ENCODE peak calls at places on chromosome 12, in eight cellular contexts. One of them, this sample, is unnamed.

GRCh38 chr12:22670762-22671161 is 45.8 kb downstream of the ETNK1 start:
- DNase-seq in SK-N-SH: no peak
- DNase-seq in HL-60: no peak
- DNase-seq in Panc1: no peak
- DNase-seq in K562: no peak
- DNase-seq in HepG2: no peak
- DNase-seq in HCT116: no peak
- DNase-seq in GM12878: no peak
- DNase-seq in this sample: no peak

GRCh38 chr12:754238-754816 is 1.9 kb downstream of the WNK1 start:
- DNase-seq in K562: no peak
- DNase-seq in SK-N-SH: no peak
- DNase-seq in Panc1: no peak
- DNase-seq in HL-60: no peak
- DNase-seq in HepG2: no peak
- DNase-seq in HCT116: no peak
- DNase-seq in GM12878: no peak
- DNase-seq in this sample: no peak

GRCh38 chr12:51926718-51927117 is 19.4 kb downstream of the ACVRL1 start:
- DNase-seq in Panc1: no peak
- DNase-seq in HL-60: no peak
- DNase-seq in GM12878: no peak
- DNase-seq in HCT116: peak
- DNase-seq in SK-N-SH: no peak
- DNase-seq in K562: peak
- DNase-seq in HepG2: peak
- DNase-seq in this sample: peak

GRCh38 chr12:131205534-131205933 is 251.8 kb downstream of the ADGRD1 start:
- DNase-seq in Panc1: no peak
- DNase-seq in HL-60: no peak
- DNase-seq in GM12878: no peak
- DNase-seq in K562: no peak
- DNase-seq in HepG2: no peak
- DNase-seq in SK-N-SH: peak
- DNase-seq in HCT116: no peak
- DNase-seq in this sample: no peak

GRCh38 chr12:10453144-10453543 is at the start of gene KLRC1:
- DNase-seq in SK-N-SH: no peak
- DNase-seq in GM12878: no peak
- DNase-seq in HCT116: no peak
- DNase-seq in HL-60: no peak
- DNase-seq in HepG2: no peak
- DNase-seq in K562: no peak
- DNase-seq in Panc1: no peak
- DNase-seq in this sample: no peak

GRCh38 chr12:23556661-23557060 is 392.8 kb downstream of the SOX5 start:
- DNase-seq in SK-N-SH: no peak
- DNase-seq in GM12878: no peak
- DNase-seq in K562: peak
- DNase-seq in HepG2: no peak
- DNase-seq in HCT116: no peak
- DNase-seq in Panc1: no peak
- DNase-seq in HL-60: no peak
- DNase-seq in this sample: no peak

GRCh38 chr12:59182191-59182590 is 261.9 kb upstream of the LRIG3 start:
- DNase-seq in SK-N-SH: no peak
- DNase-seq in Panc1: no peak
- DNase-seq in HCT116: no peak
- DNase-seq in HepG2: no peak
- DNase-seq in K562: no peak
- DNase-seq in HL-60: no peak
- DNase-seq in GM12878: no peak
- DNase-seq in this sample: no peak

GRCh38 chr12:94640134-94640928 is 10.0 kb downstream of the TMCC3 start:
- DNase-seq in HCT116: no peak
- DNase-seq in HL-60: peak
- DNase-seq in HepG2: no peak
- DNase-seq in K562: no peak
- DNase-seq in GM12878: peak
- DNase-seq in SK-N-SH: no peak
- DNase-seq in Panc1: no peak
- DNase-seq in this sample: no peak

GRCh38 chr12:29589271-29589670 is 91.8 kb upstream of the OVCH1 start:
- DNase-seq in Panc1: no peak
- DNase-seq in HL-60: no peak
- DNase-seq in HCT116: no peak
- DNase-seq in K562: no peak
- DNase-seq in SK-N-SH: no peak
- DNase-seq in GM12878: no peak
- DNase-seq in HepG2: no peak
- DNase-seq in this sample: no peak
- TF ChIP-seq POLR2AphosphoS5 in Panc1: no peak
- TF ChIP-seq POLR2AphosphoS5 in HL-60: no peak
- TF ChIP-seq POLR2AphosphoS5 in HCT116: no peak
- TF ChIP-seq POLR2AphosphoS5 in K562: no peak
- TF ChIP-seq POLR2AphosphoS5 in SK-N-SH: no peak
- TF ChIP-seq POLR2AphosphoS5 in GM12878: no peak
- TF ChIP-seq POLR2AphosphoS5 in HepG2: no peak
- TF ChIP-seq POLR2AphosphoS5 in this sample: no peak

GRCh38 chr12:111437816-111438454 is 32.2 kb downstream of the SH2B3 start:
- DNase-seq in Panc1: no peak
- DNase-seq in GM12878: no peak
- DNase-seq in HepG2: no peak
- DNase-seq in K562: no peak
- DNase-seq in HL-60: peak
- DNase-seq in SK-N-SH: no peak
- DNase-seq in HCT116: no peak
- DNase-seq in this sample: no peak
- TF ChIP-seq REST in Panc1: no peak
- TF ChIP-seq REST in GM12878: no peak
- TF ChIP-seq REST in HepG2: no peak
- TF ChIP-seq REST in K562: no peak
- TF ChIP-seq REST in HL-60: no peak
- TF ChIP-seq REST in SK-N-SH: no peak
- TF ChIP-seq REST in HCT116: no peak
- TF ChIP-seq REST in this sample: no peak

GRCh38 chr12:14802961-14803829 is at the start of the genes C12orf60 and WBP11:
- DNase-seq in K562: peak
- DNase-seq in HepG2: peak
- DNase-seq in GM12878: peak
- DNase-seq in HCT116: peak
- DNase-seq in SK-N-SH: peak
- DNase-seq in Panc1: peak
- DNase-seq in HL-60: peak
- DNase-seq in this sample: peak
- TF ChIP-seq POLR2AphosphoS5 in K562: no peak
- TF ChIP-seq POLR2AphosphoS5 in HepG2: peak
- TF ChIP-seq POLR2AphosphoS5 in GM12878: peak
- TF ChIP-seq POLR2AphosphoS5 in HCT116: peak
- TF ChIP-seq POLR2AphosphoS5 in SK-N-SH: peak
- TF ChIP-seq POLR2AphosphoS5 in Panc1: peak
- TF ChIP-seq POLR2AphosphoS5 in HL-60: peak
- TF ChIP-seq POLR2AphosphoS5 in this sample: peak

GRCh38 chr12:56760460-56760859 is 2.7 kb upstream of the HSD17B6 start:
- DNase-seq in HepG2: no peak
- DNase-seq in SK-N-SH: no peak
- DNase-seq in GM12878: no peak
- DNase-seq in Panc1: no peak
- DNase-seq in K562: no peak
- DNase-seq in HCT116: no peak
- DNase-seq in HL-60: no peak
- DNase-seq in this sample: no peak

GRCh38 chr12:56753566-56753965 is 1.4 kb upstream of the PRIM1 start:
- DNase-seq in HepG2: no peak
- DNase-seq in Panc1: no peak
- DNase-seq in GM12878: no peak
- DNase-seq in K562: peak
- DNase-seq in HL-60: no peak
- DNase-seq in HCT116: no peak
- DNase-seq in SK-N-SH: no peak
- DNase-seq in this sample: no peak

GRCh38 chr12:56763753-56764657 is 881 bp downstream of the HSD17B6 start:
- DNase-seq in HepG2: no peak
- DNase-seq in HL-60: no peak
- DNase-seq in SK-N-SH: no peak
- DNase-seq in HCT116: no peak
- DNase-seq in Panc1: no peak
- DNase-seq in GM12878: no peak
- DNase-seq in K562: no peak
- DNase-seq in this sample: no peak

GRCh38 chr12:56759270-56759908 is 3.7 kb upstream of the HSD17B6 start:
- DNase-seq in HL-60: no peak
- DNase-seq in K562: no peak
- DNase-seq in HCT116: no peak
- DNase-seq in HepG2: peak
- DNase-seq in GM12878: no peak
- DNase-seq in Panc1: no peak
- DNase-seq in SK-N-SH: no peak
- DNase-seq in this sample: no peak

DNA sequence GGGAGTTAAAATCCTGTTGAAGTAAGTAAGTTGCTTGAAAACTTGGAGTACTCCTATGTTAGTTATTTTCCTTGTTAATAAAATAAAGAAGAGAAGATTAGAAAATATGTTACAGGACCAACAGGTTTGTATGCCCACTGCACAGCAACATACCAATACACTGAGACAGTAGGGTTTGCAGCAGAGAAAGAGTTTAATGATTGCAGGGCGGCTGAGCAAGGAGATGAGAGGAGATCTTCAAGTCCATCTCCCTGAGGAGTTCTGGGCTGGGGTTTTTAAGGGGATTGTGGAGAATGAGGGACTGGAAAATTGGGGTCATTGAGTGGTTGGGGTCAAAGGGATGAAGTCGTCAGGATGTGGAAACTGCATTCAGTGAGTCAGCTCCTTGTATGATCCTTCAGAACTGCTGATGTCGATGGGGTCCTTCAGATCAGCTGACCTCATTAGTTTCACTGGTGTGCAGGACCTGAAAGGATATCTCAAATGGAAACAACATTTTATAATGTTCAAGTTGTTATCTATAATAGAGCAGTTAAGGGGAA is 4.3 kb upstream of the HSD17B6 start:
- DNase-seq in GM12878: no peak
- DNase-seq in HepG2: no peak
- DNase-seq in SK-N-SH: no peak
- DNase-seq in HL-60: no peak
- DNase-seq in K562: no peak
- DNase-seq in Panc1: no peak
- DNase-seq in HCT116: no peak
- DNase-seq in this sample: no peak
- TF ChIP-seq REST in GM12878: no peak
- TF ChIP-seq REST in HepG2: no peak
- TF ChIP-seq REST in SK-N-SH: no peak
- TF ChIP-seq REST in HL-60: no peak
- TF ChIP-seq REST in K562: no peak
- TF ChIP-seq REST in Panc1: no peak
- TF ChIP-seq REST in HCT116: no peak
- TF ChIP-seq REST in this sample: no peak

GRCh38 chr12:107607464-107608392 is 77.9 kb upstream of the PWP1 start:
- DNase-seq in Panc1: peak
- DNase-seq in SK-N-SH: peak
- DNase-seq in GM12878: peak
- DNase-seq in K562: peak
- DNase-seq in HepG2: peak
- DNase-seq in HL-60: peak
- DNase-seq in HCT116: peak
- DNase-seq in this sample: peak
- TF ChIP-seq POLR2AphosphoS5 in Panc1: no peak
- TF ChIP-seq POLR2AphosphoS5 in SK-N-SH: no peak
- TF ChIP-seq POLR2AphosphoS5 in GM12878: no peak
- TF ChIP-seq POLR2AphosphoS5 in K562: no peak
- TF ChIP-seq POLR2AphosphoS5 in HepG2: no peak
- TF ChIP-seq POLR2AphosphoS5 in HL-60: no peak
- TF ChIP-seq POLR2AphosphoS5 in HCT116: no peak
- TF ChIP-seq POLR2AphosphoS5 in this sample: no peak

GRCh38 chr12:67333649-67334048 is 64.5 kb downstream of the CAND1 start:
- DNase-seq in Panc1: no peak
- DNase-seq in HCT116: no peak
- DNase-seq in HepG2: no peak
- DNase-seq in K562: no peak
- DNase-seq in GM12878: no peak
- DNase-seq in HL-60: no peak
- DNase-seq in SK-N-SH: no peak
- DNase-seq in this sample: no peak
- TF ChIP-seq REST in Panc1: no peak
- TF ChIP-seq REST in HCT116: no peak
- TF ChIP-seq REST in HepG2: no peak
- TF ChIP-seq REST in K562: no peak
- TF ChIP-seq REST in GM12878: no peak
- TF ChIP-seq REST in HL-60: no peak
- TF ChIP-seq REST in SK-N-SH: no peak
- TF ChIP-seq REST in this sample: no peak

DNA sequence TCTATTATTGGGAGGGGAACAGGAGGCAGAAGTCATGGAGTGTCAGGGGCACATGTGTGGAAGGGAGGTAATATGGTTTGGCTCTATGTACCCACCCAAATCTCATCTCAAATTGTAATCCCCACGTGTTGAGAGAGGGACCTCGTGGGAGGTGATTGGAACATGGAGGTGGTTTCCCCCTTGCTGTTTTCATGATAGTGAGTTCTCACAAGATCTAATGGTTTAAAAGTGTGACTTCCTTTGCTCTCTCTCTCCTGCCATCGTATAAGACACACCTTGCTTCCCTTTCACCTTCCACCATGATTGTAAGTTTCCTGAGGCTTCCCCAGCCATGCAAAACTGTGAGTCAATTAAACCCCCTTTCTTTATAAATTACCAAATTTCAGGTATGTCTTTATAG is 41.6 kb upstream of the CDK17 start:
- DNase-seq in HL-60: no peak
- DNase-seq in HCT116: no peak
- DNase-seq in SK-N-SH: no peak
- DNase-seq in K562: no peak
- DNase-seq in HepG2: no peak
- DNase-seq in GM12878: no peak
- DNase-seq in Panc1: no peak
- DNase-seq in this sample: no peak
- TF ChIP-seq POLR2AphosphoS5 in HL-60: no peak
- TF ChIP-seq POLR2AphosphoS5 in HCT116: no peak
- TF ChIP-seq POLR2AphosphoS5 in SK-N-SH: no peak
- TF ChIP-seq POLR2AphosphoS5 in K562: no peak
- TF ChIP-seq POLR2AphosphoS5 in HepG2: no peak
- TF ChIP-seq POLR2AphosphoS5 in GM12878: no peak
- TF ChIP-seq POLR2AphosphoS5 in Panc1: no peak
- TF ChIP-seq POLR2AphosphoS5 in this sample: no peak

DNA sequence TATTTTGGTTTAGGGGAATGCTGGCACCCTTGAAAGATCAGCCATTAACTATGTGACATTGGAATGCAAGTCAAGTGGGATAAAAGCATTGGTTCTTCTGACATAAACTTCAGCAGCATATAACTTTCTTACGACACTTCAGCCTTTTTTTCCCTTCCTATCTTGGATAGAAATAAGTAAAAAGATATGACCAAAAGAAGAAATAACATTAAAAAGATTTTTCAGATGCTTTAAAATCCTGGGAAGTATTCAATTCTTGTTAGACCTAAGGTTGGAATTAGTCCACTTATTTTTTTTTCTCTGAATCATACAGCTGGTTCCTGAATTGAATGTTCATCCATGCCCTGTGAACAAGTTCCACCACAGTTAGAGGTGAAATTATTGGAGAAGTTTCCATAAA is 85.6 kb upstream of the TSPAN8 start:
- DNase-seq in K562: no peak
- DNase-seq in HL-60: no peak
- DNase-seq in Panc1: no peak
- DNase-seq in HCT116: no peak
- DNase-seq in GM12878: no peak
- DNase-seq in HepG2: no peak
- DNase-seq in SK-N-SH: no peak
- DNase-seq in this sample: no peak
- TF ChIP-seq REST in K562: no peak
- TF ChIP-seq REST in HL-60: no peak
- TF ChIP-seq REST in Panc1: no peak
- TF ChIP-seq REST in HCT116: no peak
- TF ChIP-seq REST in GM12878: no peak
- TF ChIP-seq REST in HepG2: no peak
- TF ChIP-seq REST in SK-N-SH: no peak
- TF ChIP-seq REST in this sample: no peak

This sample was measured in GM23338.